ENCODE peak calls at places on chromosomes 3 and 15, in ten cellular contexts. One of them, this sample, is unnamed.

GRCh38 chr15:96477227-96477626 is 146.7 kb downstream of the NR2F2 start:
- DNase-seq in RWPE1: no peak
- DNase-seq in hypothalamus: no peak
- DNase-seq in stimulated activated CD4-positive, alpha-beta T cell treated with anti-CD3 and anti-CD28 coated beads, Interleukin-1b, Interleukin-23, amount 100 ng/mL, for 24 hours: no peak
- DNase-seq in EL: no peak
- DNase-seq in GM10248: no peak
- DNase-seq in HS-5: no peak
- DNase-seq in GM12891: no peak
- DNase-seq in tibial nerve: no peak
- DNase-seq in sciatic nerve: no peak
- DNase-seq in this sample: no peak

GRCh38 chr3:173529062-173529711 is 131.6 kb downstream of the NLGN1 start:
- DNase-seq in RWPE1: peak; percentile 13
- DNase-seq in hypothalamus: no peak
- DNase-seq in stimulated activated CD4-positive, alpha-beta T cell treated with anti-CD3 and anti-CD28 coated beads, Interleukin-1b, Interleukin-23, amount 100 ng/mL, for 24 hours: no peak
- DNase-seq in EL: peak; percentile 26
- DNase-seq in GM10248: peak; percentile 10
- DNase-seq in HS-5: no peak
- DNase-seq in GM12891: no peak
- DNase-seq in tibial nerve: no peak
- DNase-seq in sciatic nerve: no peak
- DNase-seq in this sample: peak; percentile 5

GRCh38 chr3:158808697-158809096 is 6.8 kb downstream of the MFSD1 start:
- DNase-seq in RWPE1: peak; percentile 30
- DNase-seq in hypothalamus: no peak
- DNase-seq in stimulated activated CD4-positive, alpha-beta T cell treated with anti-CD3 and anti-CD28 coated beads, Interleukin-1b, Interleukin-23, amount 100 ng/mL, for 24 hours: no peak
- DNase-seq in EL: peak; percentile 89
- DNase-seq in GM10248: no peak
- DNase-seq in HS-5: peak; percentile 78
- DNase-seq in GM12891: no peak
- DNase-seq in tibial nerve: no peak
- DNase-seq in sciatic nerve: no peak
- DNase-seq in this sample: no peak

GRCh38 chr3:64392001-64392400 is 166.7 kb upstream of the PRICKLE2 start:
- DNase-seq in RWPE1: no peak
- DNase-seq in hypothalamus: no peak
- DNase-seq in stimulated activated CD4-positive, alpha-beta T cell treated with anti-CD3 and anti-CD28 coated beads, Interleukin-1b, Interleukin-23, amount 100 ng/mL, for 24 hours: no peak
- DNase-seq in EL: peak; percentile 40
- DNase-seq in GM10248: no peak
- DNase-seq in HS-5: no peak
- DNase-seq in GM12891: no peak
- DNase-seq in tibial nerve: no peak
- DNase-seq in sciatic nerve: no peak
- DNase-seq in this sample: no peak

GRCh38 chr3:126261037-126261436 is 80.7 kb upstream of the ALDH1L1 start:
- DNase-seq in RWPE1: no peak
- DNase-seq in hypothalamus: no peak
- DNase-seq in stimulated activated CD4-positive, alpha-beta T cell treated with anti-CD3 and anti-CD28 coated beads, Interleukin-1b, Interleukin-23, amount 100 ng/mL, for 24 hours: no peak
- DNase-seq in EL: peak; percentile 74
- DNase-seq in GM10248: no peak
- DNase-seq in HS-5: no peak
- DNase-seq in GM12891: no peak
- DNase-seq in tibial nerve: peak; percentile 73
- DNase-seq in sciatic nerve: peak; percentile 76
- DNase-seq in this sample: no peak

GRCh38 chr15:80194914-80195313 is 42.1 kb downstream of the FAH start:
- DNase-seq in RWPE1: no peak
- DNase-seq in hypothalamus: no peak
- DNase-seq in stimulated activated CD4-positive, alpha-beta T cell treated with anti-CD3 and anti-CD28 coated beads, Interleukin-1b, Interleukin-23, amount 100 ng/mL, for 24 hours: no peak
- DNase-seq in EL: no peak
- DNase-seq in GM10248: no peak
- DNase-seq in HS-5: no peak
- DNase-seq in GM12891: no peak
- DNase-seq in tibial nerve: no peak
- DNase-seq in sciatic nerve: no peak
- DNase-seq in this sample: no peak

GRCh38 chr3:117790256-117790987 is 1080.8 kb downstream of the TUSC7 start:
- DNase-seq in RWPE1: no peak
- DNase-seq in hypothalamus: no peak
- DNase-seq in stimulated activated CD4-positive, alpha-beta T cell treated with anti-CD3 and anti-CD28 coated beads, Interleukin-1b, Interleukin-23, amount 100 ng/mL, for 24 hours: no peak
- DNase-seq in EL: peak; percentile 36
- DNase-seq in GM10248: no peak
- DNase-seq in HS-5: no peak
- DNase-seq in GM12891: no peak
- DNase-seq in tibial nerve: no peak
- DNase-seq in sciatic nerve: no peak
- DNase-seq in this sample: no peak

GRCh38 chr15:55403531-55403930 is 4.6 kb downstream of the CCPG1 start:
- DNase-seq in RWPE1: no peak
- DNase-seq in hypothalamus: no peak
- DNase-seq in stimulated activated CD4-positive, alpha-beta T cell treated with anti-CD3 and anti-CD28 coated beads, Interleukin-1b, Interleukin-23, amount 100 ng/mL, for 24 hours: no peak
- DNase-seq in EL: peak; percentile 6
- DNase-seq in GM10248: no peak
- DNase-seq in HS-5: no peak
- DNase-seq in GM12891: no peak
- DNase-seq in tibial nerve: no peak
- DNase-seq in sciatic nerve: no peak
- DNase-seq in this sample: peak; percentile 44

GRCh38 chr15:31335991-31336942 is 9.6 kb downstream of the KLF13 start:
- DNase-seq in RWPE1: no peak
- DNase-seq in hypothalamus: no peak
- DNase-seq in stimulated activated CD4-positive, alpha-beta T cell treated with anti-CD3 and anti-CD28 coated beads, Interleukin-1b, Interleukin-23, amount 100 ng/mL, for 24 hours: no peak
- DNase-seq in EL: no peak
- DNase-seq in GM10248: no peak
- DNase-seq in HS-5: no peak
- DNase-seq in GM12891: no peak
- DNase-seq in tibial nerve: no peak
- DNase-seq in sciatic nerve: no peak
- DNase-seq in this sample: no peak

GRCh38 chr15:91329914-91330313 is 229.9 kb downstream of the SV2B start:
- DNase-seq in RWPE1: no peak
- DNase-seq in hypothalamus: no peak
- DNase-seq in stimulated activated CD4-positive, alpha-beta T cell treated with anti-CD3 and anti-CD28 coated beads, Interleukin-1b, Interleukin-23, amount 100 ng/mL, for 24 hours: no peak
- DNase-seq in EL: no peak
- DNase-seq in GM10248: no peak
- DNase-seq in HS-5: no peak
- DNase-seq in GM12891: no peak
- DNase-seq in tibial nerve: no peak
- DNase-seq in sciatic nerve: no peak
- DNase-seq in this sample: no peak

GRCh38 chr3:53170325-53171108 is 9.5 kb downstream of the PRKCD start:
- DNase-seq in RWPE1: no peak
- DNase-seq in hypothalamus: no peak
- DNase-seq in stimulated activated CD4-positive, alpha-beta T cell treated with anti-CD3 and anti-CD28 coated beads, Interleukin-1b, Interleukin-23, amount 100 ng/mL, for 24 hours: no peak
- DNase-seq in EL: no peak
- DNase-seq in GM10248: peak; percentile 78
- DNase-seq in HS-5: no peak
- DNase-seq in GM12891: peak; percentile 70
- DNase-seq in tibial nerve: no peak
- DNase-seq in sciatic nerve: no peak
- DNase-seq in this sample: no peak

GRCh38 chr3:9147215-9147895 is 102.1 kb downstream of the SRGAP3 start:
- DNase-seq in RWPE1: no peak
- DNase-seq in hypothalamus: no peak
- DNase-seq in stimulated activated CD4-positive, alpha-beta T cell treated with anti-CD3 and anti-CD28 coated beads, Interleukin-1b, Interleukin-23, amount 100 ng/mL, for 24 hours: no peak
- DNase-seq in EL: no peak
- DNase-seq in GM10248: no peak
- DNase-seq in HS-5: no peak
- DNase-seq in GM12891: peak; percentile 46
- DNase-seq in tibial nerve: no peak
- DNase-seq in sciatic nerve: peak; percentile 46
- DNase-seq in this sample: peak; percentile 21

GRCh38 chr3:123984350-123984749 is 7.6 kb downstream of the ROPN1 start:
- DNase-seq in RWPE1: no peak
- DNase-seq in hypothalamus: no peak
- DNase-seq in stimulated activated CD4-positive, alpha-beta T cell treated with anti-CD3 and anti-CD28 coated beads, Interleukin-1b, Interleukin-23, amount 100 ng/mL, for 24 hours: no peak
- DNase-seq in EL: no peak
- DNase-seq in GM10248: no peak
- DNase-seq in HS-5: no peak
- DNase-seq in GM12891: no peak
- DNase-seq in tibial nerve: no peak
- DNase-seq in sciatic nerve: no peak
- DNase-seq in this sample: no peak

GRCh38 chr3:132605374-132605792 is 8.3 kb downstream of the ACKR4 start:
- DNase-seq in RWPE1: no peak
- DNase-seq in hypothalamus: no peak
- DNase-seq in stimulated activated CD4-positive, alpha-beta T cell treated with anti-CD3 and anti-CD28 coated beads, Interleukin-1b, Interleukin-23, amount 100 ng/mL, for 24 hours: no peak
- DNase-seq in EL: peak; percentile 55
- DNase-seq in GM10248: no peak
- DNase-seq in HS-5: no peak
- DNase-seq in GM12891: no peak
- DNase-seq in tibial nerve: no peak
- DNase-seq in sciatic nerve: no peak
- DNase-seq in this sample: no peak

GRCh38 chr3:192835818-192836468 is 81.7 kb downstream of the MB21D2 start:
- DNase-seq in RWPE1: no peak
- DNase-seq in hypothalamus: no peak
- DNase-seq in stimulated activated CD4-positive, alpha-beta T cell treated with anti-CD3 and anti-CD28 coated beads, Interleukin-1b, Interleukin-23, amount 100 ng/mL, for 24 hours: no peak
- DNase-seq in EL: peak; percentile 76
- DNase-seq in GM10248: no peak
- DNase-seq in HS-5: no peak
- DNase-seq in GM12891: no peak
- DNase-seq in tibial nerve: no peak
- DNase-seq in sciatic nerve: no peak
- DNase-seq in this sample: no peak

GRCh38 chr15:78407889-78408640 is 30.0 kb upstream of the IREB2 start:
- DNase-seq in RWPE1: peak; percentile 24
- DNase-seq in hypothalamus: no peak
- DNase-seq in stimulated activated CD4-positive, alpha-beta T cell treated with anti-CD3 and anti-CD28 coated beads, Interleukin-1b, Interleukin-23, amount 100 ng/mL, for 24 hours: no peak
- DNase-seq in EL: no peak
- DNase-seq in GM10248: no peak
- DNase-seq in HS-5: no peak
- DNase-seq in GM12891: no peak
- DNase-seq in tibial nerve: no peak
- DNase-seq in sciatic nerve: no peak
- DNase-seq in this sample: no peak

GRCh38 chr3:112675349-112675748 is 34.4 kb upstream of the CCDC80 start:
- DNase-seq in RWPE1: no peak
- DNase-seq in hypothalamus: no peak
- DNase-seq in stimulated activated CD4-positive, alpha-beta T cell treated with anti-CD3 and anti-CD28 coated beads, Interleukin-1b, Interleukin-23, amount 100 ng/mL, for 24 hours: no peak
- DNase-seq in EL: no peak
- DNase-seq in GM10248: no peak
- DNase-seq in HS-5: no peak
- DNase-seq in GM12891: no peak
- DNase-seq in tibial nerve: peak; percentile 19
- DNase-seq in sciatic nerve: no peak
- DNase-seq in this sample: no peak

GRCh38 chr15:25738171-25738792 is 124.8 kb downstream of the ATP10A start:
- DNase-seq in RWPE1: no peak
- DNase-seq in hypothalamus: no peak
- DNase-seq in stimulated activated CD4-positive, alpha-beta T cell treated with anti-CD3 and anti-CD28 coated beads, Interleukin-1b, Interleukin-23, amount 100 ng/mL, for 24 hours: no peak
- DNase-seq in EL: peak; percentile 7
- DNase-seq in GM10248: no peak
- DNase-seq in HS-5: no peak
- DNase-seq in GM12891: no peak
- DNase-seq in tibial nerve: no peak
- DNase-seq in sciatic nerve: no peak
- DNase-seq in this sample: no peak

GRCh38 chr3:42110631-42111030 is 19.5 kb downstream of the TRAK1 start:
- DNase-seq in RWPE1: no peak
- DNase-seq in hypothalamus: no peak
- DNase-seq in stimulated activated CD4-positive, alpha-beta T cell treated with anti-CD3 and anti-CD28 coated beads, Interleukin-1b, Interleukin-23, amount 100 ng/mL, for 24 hours: no peak
- DNase-seq in EL: no peak
- DNase-seq in GM10248: no peak
- DNase-seq in HS-5: no peak
- DNase-seq in GM12891: no peak
- DNase-seq in tibial nerve: no peak
- DNase-seq in sciatic nerve: no peak
- DNase-seq in this sample: no peak

GRCh38 chr15:38768970-38769369 is 204.4 kb upstream of the RASGRP1 start:
- DNase-seq in RWPE1: no peak
- DNase-seq in hypothalamus: no peak
- DNase-seq in stimulated activated CD4-positive, alpha-beta T cell treated with anti-CD3 and anti-CD28 coated beads, Interleukin-1b, Interleukin-23, amount 100 ng/mL, for 24 hours: no peak
- DNase-seq in EL: peak; percentile 19
- DNase-seq in GM10248: no peak
- DNase-seq in HS-5: no peak
- DNase-seq in GM12891: no peak
- DNase-seq in tibial nerve: peak; percentile 32
- DNase-seq in sciatic nerve: peak; percentile 64
- DNase-seq in this sample: no peak

GRCh38 chr3:27511724-27512422 is 27.7 kb upstream of the SLC4A7 start:
- DNase-seq in RWPE1: no peak
- DNase-seq in hypothalamus: no peak
- DNase-seq in stimulated activated CD4-positive, alpha-beta T cell treated with anti-CD3 and anti-CD28 coated beads, Interleukin-1b, Interleukin-23, amount 100 ng/mL, for 24 hours: no peak
- DNase-seq in EL: no peak
- DNase-seq in GM10248: no peak
- DNase-seq in HS-5: no peak
- DNase-seq in GM12891: no peak
- DNase-seq in tibial nerve: no peak
- DNase-seq in sciatic nerve: no peak
- DNase-seq in this sample: no peak

GRCh38 chr3:24487325-24488242 is 7.1 kb downstream of the THRB start:
- DNase-seq in RWPE1: peak; percentile 11
- DNase-seq in hypothalamus: no peak
- DNase-seq in stimulated activated CD4-positive, alpha-beta T cell treated with anti-CD3 and anti-CD28 coated beads, Interleukin-1b, Interleukin-23, amount 100 ng/mL, for 24 hours: no peak
- DNase-seq in EL: no peak
- DNase-seq in GM10248: no peak
- DNase-seq in HS-5: no peak
- DNase-seq in GM12891: no peak
- DNase-seq in tibial nerve: no peak
- DNase-seq in sciatic nerve: no peak
- DNase-seq in this sample: no peak

GRCh38 chr3:45952456-45952855 is 9.2 kb downstream of the CXCR6 start:
- DNase-seq in RWPE1: no peak
- DNase-seq in hypothalamus: no peak
- DNase-seq in stimulated activated CD4-positive, alpha-beta T cell treated with anti-CD3 and anti-CD28 coated beads, Interleukin-1b, Interleukin-23, amount 100 ng/mL, for 24 hours: no peak
- DNase-seq in EL: no peak
- DNase-seq in GM10248: no peak
- DNase-seq in HS-5: no peak
- DNase-seq in GM12891: no peak
- DNase-seq in tibial nerve: no peak
- DNase-seq in sciatic nerve: no peak
- DNase-seq in this sample: no peak

GRCh38 chr3:109224333-109224732 is 87.8 kb downstream of the C3orf85 start:
- DNase-seq in RWPE1: no peak
- DNase-seq in hypothalamus: no peak
- DNase-seq in stimulated activated CD4-positive, alpha-beta T cell treated with anti-CD3 and anti-CD28 coated beads, Interleukin-1b, Interleukin-23, amount 100 ng/mL, for 24 hours: no peak
- DNase-seq in EL: peak; percentile 39
- DNase-seq in GM10248: no peak
- DNase-seq in HS-5: no peak
- DNase-seq in GM12891: no peak
- DNase-seq in tibial nerve: no peak
- DNase-seq in sciatic nerve: no peak
- DNase-seq in this sample: no peak

GRCh38 chr15:74653426-74654082 is 37.9 kb downstream of the CLK3 start:
- DNase-seq in RWPE1: peak; percentile 59
- DNase-seq in hypothalamus: no peak
- DNase-seq in stimulated activated CD4-positive, alpha-beta T cell treated with anti-CD3 and anti-CD28 coated beads, Interleukin-1b, Interleukin-23, amount 100 ng/mL, for 24 hours: no peak
- DNase-seq in EL: peak; percentile 73
- DNase-seq in GM10248: no peak
- DNase-seq in HS-5: peak; percentile 49
- DNase-seq in GM12891: no peak
- DNase-seq in tibial nerve: no peak
- DNase-seq in sciatic nerve: no peak
- DNase-seq in this sample: no peak

GRCh38 chr3:157301027-157301663 is 135.5 kb upstream of the PTX3 start:
- DNase-seq in RWPE1: no peak
- DNase-seq in hypothalamus: no peak
- DNase-seq in stimulated activated CD4-positive, alpha-beta T cell treated with anti-CD3 and anti-CD28 coated beads, Interleukin-1b, Interleukin-23, amount 100 ng/mL, for 24 hours: no peak
- DNase-seq in EL: no peak
- DNase-seq in GM10248: no peak
- DNase-seq in HS-5: no peak
- DNase-seq in GM12891: no peak
- DNase-seq in tibial nerve: no peak
- DNase-seq in sciatic nerve: no peak
- DNase-seq in this sample: no peak

GRCh38 chr3:124395584-124396340 is 334.5 kb upstream of the UMPS start:
- DNase-seq in RWPE1: no peak
- DNase-seq in hypothalamus: no peak
- DNase-seq in stimulated activated CD4-positive, alpha-beta T cell treated with anti-CD3 and anti-CD28 coated beads, Interleukin-1b, Interleukin-23, amount 100 ng/mL, for 24 hours: no peak
- DNase-seq in EL: peak; percentile 4
- DNase-seq in GM10248: no peak
- DNase-seq in HS-5: no peak
- DNase-seq in GM12891: no peak
- DNase-seq in tibial nerve: no peak
- DNase-seq in sciatic nerve: peak; percentile 57
- DNase-seq in this sample: no peak

GRCh38 chr3:58009026-58009748 is 965 bp downstream of the FLNB start:
- DNase-seq in RWPE1: no peak
- DNase-seq in hypothalamus: no peak
- DNase-seq in stimulated activated CD4-positive, alpha-beta T cell treated with anti-CD3 and anti-CD28 coated beads, Interleukin-1b, Interleukin-23, amount 100 ng/mL, for 24 hours: peak; percentile 28
- DNase-seq in EL: no peak
- DNase-seq in GM10248: peak; percentile 61
- DNase-seq in HS-5: no peak
- DNase-seq in GM12891: peak; percentile 49
- DNase-seq in tibial nerve: no peak
- DNase-seq in sciatic nerve: peak; percentile 69
- DNase-seq in this sample: no peak